ENCODE peak calls at places on chromosomes 1 and 21, in five cellular contexts. Q is neuronal stem cell, X is IMR-90, H is trophoblast cell, Z is mesenchymal stem cell. V is an unnamed sample.

GRCh38 chr1:94142022-94142421 is 21.1 kb upstream of the ABCA4 start:
- DNase-seq in H (no peak), X (peak), Z (no peak), Q (no peak), V (no peak)

GRCh38 chr1:158169105-158169504 is 11.6 kb upstream of the CD1D start:
- DNase-seq in X (no peak), H (no peak), Q (no peak), Z (no peak), V (no peak)

GRCh38 chr1:216640100-216640499 is 83.1 kb downstream of the ESRRG start:
- DNase-seq in Z (no peak), Q (no peak), H (no peak), X (no peak), V (no peak)

GRCh38 chr1:54931275-54931805 is 44.3 kb upstream of the DHCR24 start:
- DNase-seq in H (no peak), Q (no peak), X (no peak), Z (no peak), V (no peak)

GRCh38 chr1:28594661-28595411 is 2.8 kb downstream of the RAB42 start:
- DNase-seq in Z (no peak), H (no peak), X (no peak), Q (no peak), V (peak)

GRCh38 chr21:38950388-38951094 is 144.8 kb downstream of the ETS2 start:
- DNase-seq in H (peak), Q (no peak), Z (peak), X (peak), V (no peak)

GRCh38 chr1:172607145-172607544 is 51.8 kb upstream of the FASLG start:
- DNase-seq in Q (no peak), H (peak), X (no peak), Z (no peak), V (no peak)

GRCh38 chr1:21534674-21535378 is 25.6 kb downstream of the ALPL start:
- DNase-seq in Z (peak), H (peak), Q (peak), X (peak), V (peak)

GRCh38 chr1:29593601-29594382 is 357.5 kb downstream of the PTPRU start:
- DNase-seq in Z (no peak), Q (no peak), X (no peak), H (no peak), V (no peak)

GRCh38 chr21:34919406-34919805 is 129.7 kb downstream of the RUNX1 start:
- DNase-seq in H (no peak), Z (no peak), Q (no peak), X (no peak), V (no peak)

GRCh38 chr21:28496517-28496916 is 496.2 kb downstream of the LTN1 start:
- DNase-seq in Q (no peak), Z (no peak), X (no peak), H (no peak), V (no peak)

GRCh38 chr1:91864017-91864700 is 21.8 kb downstream of the TGFBR3 start:
- DNase-seq in Q (no peak), Z (peak), X (peak), H (no peak), V (no peak)

GRCh38 chr1:90127288-90127953 is 132.5 kb downstream of the ZNF326 start:
- DNase-seq in Z (no peak), H (no peak), X (no peak), Q (no peak), V (no peak)

GRCh38 chr21:35072960-35073359 is 23.9 kb upstream of the RUNX1 start:
- DNase-seq in X (peak), Q (no peak), Z (peak), H (no peak), V (no peak)

GRCh38 chr1:225425211-225425786 is 2.5 kb downstream of the LBR start:
- DNase-seq in H (no peak), Q (no peak), X (peak), Z (peak), V (no peak)
- H3K27ac ChIP-seq in H (no peak), Q (no peak), X (no peak), Z (peak), V (no peak)

GRCh38 chr1:165375623-165376022 is 19.1 kb upstream of the LMX1A start:
- DNase-seq in Z (no peak), Q (no peak), H (no peak), X (no peak), V (no peak)

GRCh38 chr1:165376811-165377153 is 20.3 kb upstream of the LMX1A start:
- DNase-seq in Q (no peak), Z (no peak), H (no peak), X (no peak), V (no peak)

GRCh38 chr1:165381745-165382530 is 25.4 kb upstream of the LMX1A start:
- DNase-seq in Q (no peak), X (no peak), Z (peak), H (no peak), V (no peak)

GRCh38 chr1:165371588-165372235 is 15.2 kb upstream of the LMX1A start:
- DNase-seq in H (no peak), Z (peak), Q (no peak), X (no peak), V (no peak)

GRCh38 chr1:165376041-165376810 is 19.7 kb upstream of the LMX1A start:
- DNase-seq in Q (peak), H (no peak), X (peak), Z (peak), V (peak)
- H4K91ac ChIP-seq in Q (no peak), H (peak), X (no peak), Z (peak), V (no peak)

DNA sequence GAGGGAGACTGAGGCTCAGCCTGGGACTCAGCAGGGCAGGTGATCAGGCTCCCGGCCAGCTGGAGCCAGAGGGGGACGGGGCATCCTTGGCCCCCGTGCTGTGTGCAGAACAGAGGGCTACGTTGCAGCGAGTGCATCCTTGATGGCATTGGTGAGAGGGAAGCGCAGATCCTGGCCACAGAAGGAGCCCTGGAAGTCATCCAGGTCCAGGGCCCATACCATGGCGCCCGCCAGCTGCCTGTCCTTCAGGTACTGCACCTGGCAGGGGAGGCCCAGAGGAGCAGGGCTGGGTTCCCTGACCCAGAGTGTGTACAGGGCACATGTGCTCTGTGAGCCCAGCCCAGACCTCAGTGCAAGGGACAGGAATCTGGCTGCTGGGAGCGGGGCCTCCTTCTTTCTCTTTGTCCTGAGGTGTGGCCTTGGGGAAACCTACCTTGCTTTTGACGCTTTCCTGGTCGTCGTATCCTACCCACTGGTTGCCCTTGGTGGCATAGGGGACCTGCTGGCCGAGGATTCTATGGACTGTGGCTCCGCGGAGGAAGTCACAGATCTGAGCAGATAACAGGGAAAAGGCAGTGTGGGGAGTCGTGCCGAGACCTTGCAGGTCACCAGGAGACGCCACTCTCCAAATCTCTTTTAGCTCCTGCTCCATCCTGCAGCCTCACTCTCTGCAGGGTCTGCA is 3.8 kb upstream of the MYBPH start:
- DNase-seq in X (no peak), Z (no peak), Q (no peak), H (no peak), V (no peak)
- H3K27ac ChIP-seq in X (no peak), Z (no peak), Q (no peak), H (no peak), V (no peak)

DNA sequence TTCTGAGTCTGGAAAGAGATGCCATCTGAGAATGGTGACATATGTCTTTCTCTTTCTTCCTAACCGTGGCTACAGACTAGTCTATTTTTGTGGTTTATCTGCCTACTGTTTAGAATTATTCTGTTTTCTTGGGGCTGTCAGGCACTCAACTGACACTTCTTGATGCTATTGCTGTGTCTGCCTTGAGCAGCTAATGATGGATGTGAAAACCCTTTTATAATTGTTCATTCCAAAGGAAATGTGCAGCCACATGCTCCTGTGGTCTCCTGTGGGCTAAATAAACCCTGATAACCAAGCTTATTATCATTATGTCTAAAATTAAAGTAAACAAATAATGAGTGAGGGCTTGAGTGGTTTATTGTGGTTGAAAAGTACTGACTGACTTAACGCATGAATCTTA is 52.7 kb upstream of the CXADR start:
- DNase-seq in H (no peak), Z (no peak), Q (no peak), X (no peak), V (no peak)
- H4K91ac ChIP-seq in H (no peak), Z (no peak), Q (no peak), X (no peak), V (no peak)

GRCh38 chr1:223140551-223140950 is 2.5 kb downstream of the TLR5 start:
- DNase-seq in H (no peak), Z (no peak), Q (no peak), X (no peak), V (no peak)

GRCh38 chr1:223143760-223144248 is 756 bp upstream of the TLR5 start:
- DNase-seq in X (no peak), Q (no peak), H (no peak), Z (no peak), V (no peak)

GRCh38 chr1:223141021-223141420 is 2.0 kb downstream of the TLR5 start:
- DNase-seq in Q (no peak), X (peak), Z (peak), H (no peak), V (no peak)

GRCh38 chr1:223142795-223143759 is at the start of gene TLR5:
- DNase-seq in H (peak), X (peak), Q (peak), Z (peak), V (peak)

GRCh38 chr1:223142269-223142668 is 779 bp downstream of the TLR5 start:
- DNase-seq in Q (no peak), Z (no peak), X (no peak), H (no peak), V (no peak)
- H3K27ac ChIP-seq in Q (no peak), Z (no peak), X (no peak), H (no peak), V (no peak)

DNA sequence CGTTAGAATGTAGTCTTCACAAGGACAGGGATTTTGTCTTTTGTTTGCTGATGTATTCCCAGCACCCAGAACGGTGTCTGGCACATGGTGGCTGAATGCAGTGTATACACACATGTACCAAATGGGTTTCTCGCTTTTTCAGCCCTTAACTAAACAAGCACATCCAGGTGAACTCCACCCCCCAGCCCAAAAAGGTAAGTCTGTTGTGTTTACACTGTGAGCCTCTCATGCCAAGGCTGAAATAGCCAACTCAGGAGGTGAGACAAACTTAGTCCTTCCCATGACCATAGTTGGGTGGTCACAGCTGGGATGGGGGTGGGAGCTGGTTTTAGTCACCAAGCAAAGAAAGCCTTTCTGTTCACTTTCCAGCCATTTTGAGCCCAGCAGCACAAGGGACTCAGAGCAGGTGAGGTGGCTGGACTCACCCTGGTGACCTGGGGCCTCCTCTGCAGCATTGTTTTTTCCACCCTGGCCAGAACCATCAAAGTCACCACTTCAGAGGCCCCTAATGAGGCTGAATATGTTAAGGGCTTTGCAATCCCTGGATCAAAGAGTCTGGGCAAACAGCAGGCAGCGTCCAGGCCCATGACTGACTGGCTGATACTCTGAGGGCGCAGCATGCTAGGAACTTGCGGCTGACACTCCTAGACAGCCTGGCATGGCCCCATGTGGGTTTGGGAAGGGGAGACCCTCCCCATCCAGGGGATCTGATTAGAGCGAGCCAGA is 8.7 kb downstream of the TENT5B start:
- DNase-seq in Z (no peak), X (no peak), Q (no peak), H (no peak), V (peak)
- H4K91ac ChIP-seq in Z (no peak), X (peak), Q (no peak), H (no peak), V (no peak)

V was measured in H9.